ENCODE peak calls at places on chromosome 22, in nine cellular contexts. F, D, A, J, O, Q, B, R and I are unnamed samples.

GRCh38 chr22:42562282-42562681 is 8.5 kb downstream of the SERHL2 start:
- DNase-seq in F (no peak), D (no peak), A (no peak), J (no peak), O (no peak), Q (no peak), B (no peak), R (no peak), I (no peak)

GRCh38 chr22:28826921-28827320 is 26.6 kb upstream of the XBP1 start:
- DNase-seq in F (no peak), D (no peak), A (no peak), J (no peak), O (no peak), Q (no peak), B (no peak), R (no peak), I (no peak)

GRCh38 chr22:50119768-50120251 is 30.0 kb downstream of the MOV10L1 start:
- DNase-seq in F (peak; percentile 40), D (no peak), A (no peak), J (no peak), O (no peak), Q (no peak), B (peak; percentile 28), R (no peak), I (peak; percentile 88)

GRCh38 chr22:22745225-22746060 is 101.0 kb downstream of the GGTLC2 start:
- DNase-seq in F (peak; percentile 16), D (no peak), A (no peak), J (peak; percentile 48), O (peak; percentile 67), Q (no peak), B (peak; percentile 46), R (peak; percentile 13), I (peak; percentile 33)

GRCh38 chr22:42708393-42708792 is 12.3 kb downstream of the A4GALT start:
- DNase-seq in F (no peak), D (no peak), A (peak; percentile 8), J (no peak), O (no peak), Q (no peak), B (no peak), R (no peak), I (no peak)

GRCh38 chr22:26986051-26986881 is 328.9 kb downstream of the MIAT start:
- DNase-seq in F (no peak), D (no peak), A (no peak), J (no peak), O (no peak), Q (no peak), B (no peak), R (no peak), I (no peak)

GRCh38 chr22:38653741-38654140 is 2.5 kb downstream of the FAM227A start:
- DNase-seq in F (no peak), D (no peak), A (no peak), J (no peak), O (no peak), Q (no peak), B (peak; percentile 5), R (no peak), I (no peak)

GRCh38 chr22:35335936-35336781 is 36.5 kb downstream of the TOM1 start:
- DNase-seq in F (no peak), D (no peak), A (peak; percentile 83), J (peak; percentile 79), O (no peak), Q (no peak), B (no peak), R (peak; percentile 86), I (no peak)

GRCh38 chr22:24485608-24486007 is 9.5 kb upstream of the UPB1 start:
- DNase-seq in F (no peak), D (peak; percentile 23), A (no peak), J (no peak), O (no peak), Q (no peak), B (no peak), R (no peak), I (no peak)

GRCh38 chr22:29765905-29766631 is 739 bp downstream of the ZMAT5 start:
- DNase-seq in F (no peak), D (no peak), A (no peak), J (peak; percentile 28), O (peak; percentile 61), Q (no peak), B (no peak), R (no peak), I (no peak)

GRCh38 chr22:49091917-49092545 is 735.6 kb downstream of the BRD1 start:
- DNase-seq in F (no peak), D (no peak), A (no peak), J (no peak), O (no peak), Q (no peak), B (no peak), R (no peak), I (no peak)
- TF ChIP-seq CTCF in F (no peak), D (no peak), A (no peak), J (no peak), O (no peak), Q (no peak), B (no peak), R (no peak), I (no peak)

GRCh38 chr22:20207277-20208025 is 56.6 kb upstream of the CCDC188 start:
- DNase-seq in F (no peak), D (no peak), A (no peak), J (no peak), O (no peak), Q (no peak), B (no peak), R (no peak), I (no peak)
- H3K4me3 ChIP-seq in F (peak overlapping the region; percentile 79), D (peak overlapping the region; percentile 63), A (peak overlapping the region; percentile 68), J (peak overlapping the region; percentile 62), O (no peak overlapping the region), Q (no peak overlapping the region), B (peak overlapping the region; percentile 68), R (no peak overlapping the region), I (peak overlapping the region; percentile 65)

DNA sequence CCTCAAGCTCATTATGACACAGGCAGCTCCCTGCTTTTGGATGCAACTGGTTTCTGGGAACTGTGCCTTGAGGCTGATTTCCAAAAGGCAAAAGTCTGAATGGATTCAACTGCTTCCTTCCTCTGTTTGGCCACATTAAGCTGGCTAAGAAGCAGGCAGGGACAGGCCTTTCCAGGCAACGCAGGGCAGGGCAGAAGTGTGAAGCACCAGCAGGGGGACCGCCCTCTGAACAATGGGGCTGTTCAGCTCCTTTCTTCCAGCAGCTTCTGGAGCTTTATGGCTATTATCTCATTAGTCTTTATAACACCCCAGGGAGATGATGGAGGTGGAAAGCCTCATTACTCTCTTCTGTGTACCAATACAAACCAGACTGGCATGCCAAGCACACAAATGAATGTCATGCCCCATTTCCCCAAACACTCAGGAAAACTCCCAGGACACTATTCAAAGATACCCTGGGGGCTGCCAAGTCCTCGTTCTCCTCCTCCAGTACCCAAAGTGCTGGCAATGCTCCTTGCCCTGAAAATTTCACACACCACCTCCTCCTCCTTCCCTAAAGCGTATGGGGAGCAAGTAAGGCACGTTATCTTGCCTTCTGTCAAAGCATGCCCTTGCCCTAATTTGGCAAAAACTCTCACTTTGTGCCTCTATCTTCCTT is 21.3 kb downstream of the MORC2 start:
- DNase-seq in F (peak; percentile 23), D (peak; percentile 93), A (no peak), J (no peak), O (peak; percentile 13), Q (no peak), B (no peak), R (no peak), I (peak; percentile 6)
- TF ChIP-seq CTCF in F (no peak), D (peak; percentile 70), A (no peak), J (no peak), O (no peak), Q (no peak), B (no peak), R (no peak), I (peak; percentile 17)

GRCh38 chr22:33896801-33897620 is 23.3 kb downstream of the LARGE1 start:
- DNase-seq in F (no peak), D (no peak), A (no peak), J (no peak), O (no peak), Q (no peak), B (peak; percentile 31), R (no peak), I (peak; percentile 45)
- H3K4me3 ChIP-seq in F (no peak overlapping the region), D (no peak overlapping the region), A (no peak overlapping the region), J (no peak overlapping the region), O (no peak overlapping the region), Q (no peak overlapping the region), B (no peak overlapping the region), R (no peak overlapping the region), I (no peak overlapping the region)

DNA sequence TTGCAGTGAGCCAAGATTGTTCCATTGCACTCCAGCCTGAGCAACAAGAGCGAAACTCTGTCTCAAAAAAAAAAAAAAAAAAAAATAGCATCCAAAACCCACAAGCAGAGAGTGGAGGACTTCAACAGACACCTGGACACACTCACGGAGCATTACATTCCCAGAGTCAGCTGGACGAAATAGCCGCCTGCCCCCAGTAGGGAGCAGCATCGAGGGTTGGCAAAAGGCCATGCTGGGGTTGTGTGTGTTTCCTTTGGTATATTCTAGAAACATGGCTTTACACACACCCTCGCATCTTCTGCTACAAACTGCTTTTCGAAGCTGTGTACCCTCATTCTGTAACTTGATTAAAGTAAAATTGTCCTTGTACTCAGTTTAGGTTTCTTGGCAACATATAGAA is 5.3 kb downstream of the ADA2 start:
- DNase-seq in F (peak; percentile 18), D (no peak), A (peak; percentile 69), J (peak; percentile 38), O (peak; percentile 50), Q (peak; percentile 51), B (peak; percentile 37), R (peak; percentile 61), I (peak; percentile 60)
- TF ChIP-seq CTCF in F (peak; percentile 42), D (no peak), A (peak; percentile 39), J (no peak), O (peak; percentile 36), Q (peak; percentile 24), B (peak; percentile 52), R (peak; percentile 21), I (peak; percentile 56)

GRCh38 chr22:37169947-37170688 is 17.9 kb downstream of the C1QTNF6 start:
- DNase-seq in F (no peak), D (no peak), A (peak; percentile 12), J (no peak), O (no peak), Q (no peak), B (no peak), R (no peak), I (no peak)

GRCh38 chr22:37171662-37172061 is 16.4 kb downstream of the C1QTNF6 start:
- DNase-seq in F (no peak), D (no peak), A (no peak), J (no peak), O (no peak), Q (no peak), B (no peak), R (no peak), I (no peak)

GRCh38 chr22:37173709-37174108 is 14.3 kb downstream of the C1QTNF6 start:
- DNase-seq in F (peak; percentile 89), D (no peak), A (peak; percentile 60), J (no peak), O (no peak), Q (peak; percentile 67), B (peak; percentile 93), R (no peak), I (peak; percentile 84)

GRCh38 chr22:37174964-37175363 is 13.1 kb downstream of the C1QTNF6 start:
- DNase-seq in F (no peak), D (no peak), A (no peak), J (no peak), O (no peak), Q (no peak), B (no peak), R (no peak), I (no peak)

GRCh38 chr22:37172266-37173245 is 15.5 kb downstream of the C1QTNF6 start:
- DNase-seq in F (no peak), D (no peak), A (no peak), J (no peak), O (no peak), Q (no peak), B (no peak), R (no peak), I (no peak)
- H3K4me3 ChIP-seq in F (no peak overlapping the region), D (no peak overlapping the region), A (no peak overlapping the region), J (no peak overlapping the region), O (no peak overlapping the region), Q (no peak overlapping the region), B (no peak overlapping the region), R (no peak overlapping the region), I (no peak overlapping the region)